ENCODE peak calls at places on chromosomes 5 and 9, in ten cellular contexts. Y is AG04449; I is ovary; Q is dorsolateral prefrontal cortex; G is hypothalamus; E is nephron progenitor cell; V is SW 1271; W is stimulated activated CD8-positive, alpha-beta memory T cell treated with anti-CD3 and anti-CD28 coated beads, Interleukin-7, amount 100 ng/mL, for 48 hours; U is endodermal cell; X is NCI-H1105 treated with DMSO at 0.1 percent for 48 hours. D is an unnamed sample.

GRCh38 chr5:134647750-134648424 is 698 bp upstream of the SEC24A start:
- DNase-seq in Y (peak), W (peak), G (no peak), Q (no peak), I (no peak), E (no peak), U (no peak), X (no peak), V (no peak), D (peak)

GRCh38 chr5:124718376-124718775 is 28.1 kb downstream of the ZNF608 start:
- DNase-seq in X (peak), W (no peak), V (no peak), E (no peak), U (peak), Q (no peak), Y (no peak), G (peak), I (no peak), D (no peak)

GRCh38 chr9:127796225-127796813 is 6.4 kb upstream of the FPGS start:
- DNase-seq in Y (no peak), X (no peak), U (no peak), V (no peak), W (no peak), E (no peak), I (peak), G (no peak), Q (no peak), D (no peak)

GRCh38 chr5:159444441-159445082 is 114.3 kb upstream of the IL12B start:
- DNase-seq in W (no peak), Q (no peak), Y (no peak), G (no peak), V (peak), E (no peak), X (peak), I (no peak), U (peak), D (peak)

GRCh38 chr9:34993502-34994428 is 4.2 kb downstream of the DNAJB5 start:
- DNase-seq in X (no peak), Y (peak), Q (no peak), E (no peak), G (peak), I (peak), V (no peak), W (no peak), U (peak), D (peak)

GRCh38 chr5:140136624-140137023 is 10.9 kb downstream of the IGIP start:
- DNase-seq in X (no peak), E (no peak), G (no peak), Q (no peak), W (no peak), I (no peak), U (no peak), Y (no peak), V (no peak), D (no peak)

GRCh38 chr5:172142709-172143215 is 45.3 kb downstream of the STK10 start:
- DNase-seq in Q (no peak), W (no peak), I (no peak), X (no peak), E (no peak), V (no peak), Y (no peak), U (peak), G (no peak), D (no peak)

GRCh38 chr9:18721267-18722079 is 247.5 kb downstream of the ADAMTSL1 start:
- DNase-seq in E (peak), I (no peak), G (no peak), Y (no peak), Q (no peak), X (no peak), U (no peak), V (no peak), W (no peak), D (no peak)

GRCh38 chr9:87714819-87715218 is 11.1 kb upstream of the CTSL start:
- DNase-seq in V (no peak), I (peak), U (peak), G (peak), X (no peak), Q (no peak), W (no peak), Y (peak), E (no peak), D (no peak)

GRCh38 chr5:134554319-134555222 is 29.1 kb downstream of the JADE2 start:
- DNase-seq in G (peak), W (peak), E (no peak), Q (no peak), Y (peak), U (no peak), I (peak), X (no peak), V (no peak), D (peak)

GRCh38 chr9:134895103-134895502 is 14.5 kb downstream of the FCN2 start:
- DNase-seq in G (no peak), V (no peak), Y (no peak), U (no peak), I (no peak), X (no peak), Q (no peak), E (no peak), W (no peak), D (no peak)

GRCh38 chr5:178340637-178341036 is 108.0 kb upstream of the PHYKPL start:
- DNase-seq in Y (no peak), I (no peak), U (no peak), G (no peak), V (no peak), W (no peak), E (no peak), X (no peak), Q (peak), D (no peak)

GRCh38 chr9:118578467-118578866 is 790.8 kb downstream of the BRINP1 start:
- DNase-seq in Q (no peak), W (no peak), G (no peak), X (no peak), V (no peak), U (no peak), E (no peak), I (no peak), Y (no peak), D (no peak)

GRCh38 chr9:74645007-74645639 is 148.0 kb downstream of the RORB start:
- DNase-seq in X (peak), G (no peak), I (no peak), Y (no peak), Q (no peak), V (no peak), E (peak), U (no peak), W (no peak), D (peak)

GRCh38 chr5:176608937-176609723 is 826 bp downstream of the GPRIN1 start:
- DNase-seq in V (no peak), Y (no peak), G (peak), Q (no peak), X (peak), E (no peak), I (no peak), W (no peak), U (no peak), D (no peak)

GRCh38 chr5:51159164-51159563 is 224.1 kb upstream of the ISL1 start:
- DNase-seq in W (no peak), G (no peak), Y (no peak), I (no peak), V (no peak), U (peak), X (no peak), E (no peak), Q (no peak), D (peak)

GRCh38 chr9:135602789-135603481 is 36.4 kb downstream of the GLT6D1 start:
- DNase-seq in Q (peak), X (no peak), I (no peak), W (peak), E (peak), V (no peak), Y (no peak), U (peak), G (peak), D (peak)

GRCh38 chr9:90546200-90546599 is 96.4 kb downstream of the DIRAS2 start:
- DNase-seq in U (no peak), G (peak), E (no peak), I (no peak), X (peak), Q (no peak), Y (peak), V (peak), W (no peak), D (no peak)

GRCh38 chr5:159750226-159750625 is 166.1 kb upstream of the ADRA1B start:
- DNase-seq in E (no peak), W (no peak), U (no peak), G (no peak), V (no peak), Q (no peak), Y (no peak), X (no peak), I (no peak), D (no peak)

GRCh38 chr5:81525690-81526089 is 131.8 kb upstream of the ACOT12 start:
- DNase-seq in W (no peak), E (no peak), Y (peak), G (no peak), Q (no peak), I (no peak), U (no peak), V (no peak), X (no peak), D (no peak)

GRCh38 chr9:81321551-81321950 is 367.8 kb downstream of the TLE1 start:
- DNase-seq in Y (no peak), W (no peak), U (no peak), Q (no peak), X (no peak), G (no peak), E (no peak), I (no peak), V (no peak), D (no peak)

GRCh38 chr5:76926329-76927105 is 26.3 kb upstream of the CRHBP start:
- DNase-seq in U (no peak), I (no peak), Y (no peak), V (no peak), W (no peak), X (no peak), G (no peak), Q (no peak), E (peak), D (peak)

GRCh38 chr5:146726891-146727290 is 151.7 kb downstream of the PPP2R2B start:
- DNase-seq in X (no peak), E (no peak), Y (no peak), G (no peak), U (no peak), I (no peak), W (no peak), Q (no peak), V (no peak), D (no peak)

GRCh38 chr5:140570058-140570457 is 5.4 kb downstream of the SLC35A4 start:
- DNase-seq in Y (no peak), V (no peak), W (no peak), Q (no peak), X (no peak), U (no peak), E (no peak), G (no peak), I (no peak), D (peak)

D was measured in H7.